ENCODE peak calls at places on chromosomes 11 and 22, in four cellular contexts. L is SK-N-SH, J is K562, S is H1. X is an unnamed sample.

GRCh38 chr11:17498058-17498457 is 21.4 kb upstream of the ABCC8 start:
- DNase-seq in L (no peak), J (no peak), S (peak; percentile 50), X (peak; percentile 30)

GRCh38 chr11:46693597-46694012 is 6.8 kb downstream of the ARHGAP1 start:
- DNase-seq in L (no peak), J (no peak), S (no peak), X (no peak)

GRCh38 chr11:15800121-15800800 is 556.1 kb downstream of the SOX6 start:
- DNase-seq in L (no peak), J (no peak), S (no peak), X (no peak)

GRCh38 chr22:26330971-26331625 is 98.0 kb upstream of the ASPHD2 start:
- DNase-seq in L (peak; percentile 81), J (peak; percentile 62), S (peak; percentile 86), X (peak; percentile 81)

GRCh38 chr22:41842996-41843970 is 10.4 kb downstream of the SREBF2 start:
- DNase-seq in L (no peak), J (no peak), S (no peak), X (no peak)

GRCh38 chr11:99865951-99866350 is 821.1 kb upstream of the ARHGAP42 start:
- DNase-seq in L (no peak), J (no peak), S (no peak), X (no peak)

GRCh38 chr11:1983601-1983961 is 14.1 kb downstream of the H19 start:
- DNase-seq in L (no peak), J (no peak), S (peak; percentile 33), X (no peak)

GRCh38 chr11:111001986-111002616 is 243.4 kb upstream of the POU2AF2 start:
- DNase-seq in L (no peak), J (no peak), S (no peak), X (no peak)

GRCh38 chr11:46920709-46921108 is 2.4 kb upstream of the LRP4 start:
- DNase-seq in L (no peak), J (no peak), S (no peak), X (no peak)

DNA sequence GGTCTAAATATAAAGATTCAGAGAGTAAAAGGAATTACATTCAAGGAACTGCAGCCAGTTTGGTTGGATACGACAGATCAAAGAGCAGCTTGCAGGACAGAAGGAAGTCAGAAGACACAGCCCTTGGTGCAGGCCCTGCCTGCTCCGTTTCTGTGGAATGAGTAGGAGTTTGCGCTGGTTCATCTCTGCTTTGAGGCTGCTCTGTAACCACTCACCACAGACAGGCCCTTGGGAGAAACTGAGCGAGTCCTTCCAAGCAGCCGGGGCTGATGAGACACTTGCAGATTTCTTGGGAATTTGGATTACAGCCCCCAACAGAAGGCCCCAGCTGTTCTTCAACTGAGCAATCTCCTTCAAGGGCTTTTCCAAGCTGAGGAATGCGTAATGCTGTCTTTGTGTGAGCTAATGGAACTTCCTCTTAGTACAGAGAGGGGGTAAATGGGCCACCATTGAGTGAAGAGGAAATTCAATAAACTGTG is 16.4 kb downstream of the IL10RA start:
- DNase-seq in L (no peak), J (peak; percentile 79), S (no peak), X (no peak)
- TF ChIP-seq TEAD4 in L (no peak), J (no peak), S (no peak), X (no peak)

GRCh38 chr22:49235463-49236300 is 592.0 kb downstream of the BRD1 start:
- DNase-seq in L (no peak), J (no peak), S (peak; percentile 37), X (no peak)
- TF ChIP-seq TEAD4 in L (no peak), J (no peak), S (no peak), X (no peak)

GRCh38 chr11:9569588-9570164 is 3.8 kb upstream of the WEE1 start:
- DNase-seq in L (no peak), J (no peak), S (no peak), X (no peak)

GRCh38 chr11:9570313-9570712 is 3.2 kb upstream of the WEE1 start:
- DNase-seq in L (no peak), J (no peak), S (no peak), X (no peak)

GRCh38 chr11:9568161-9568853 is 5.2 kb upstream of the WEE1 start:
- DNase-seq in L (no peak), J (no peak), S (no peak), X (no peak)

GRCh38 chr11:9567401-9567800 is 6.1 kb upstream of the WEE1 start:
- DNase-seq in L (no peak), J (no peak), S (no peak), X (no peak)

GRCh38 chr11:9568854-9569587 is 4.4 kb upstream of the WEE1 start:
- DNase-seq in L (peak; percentile 44), J (peak; percentile 44), S (no peak), X (peak; percentile 32)
- TF ChIP-seq TEAD4 in L (no peak), J (no peak), S (no peak), X (no peak)

GRCh38 chr11:125347261-125347585 is 148.8 kb downstream of the FEZ1 start:
- DNase-seq in L (no peak), J (no peak), S (no peak), X (no peak)

GRCh38 chr11:125346565-125347260 is 149.4 kb downstream of the FEZ1 start:
- DNase-seq in L (no peak), J (no peak), S (no peak), X (no peak)

GRCh38 chr11:125348704-125349635 is 147.1 kb downstream of the FEZ1 start:
- DNase-seq in L (peak; percentile 87), J (peak; percentile 54), S (peak; percentile 96), X (peak; percentile 90)

GRCh38 chr11:125350206-125351044 is 145.6 kb downstream of the FEZ1 start:
- DNase-seq in L (no peak), J (no peak), S (no peak), X (no peak)

GRCh38 chr11:125348141-125348651 is 147.9 kb downstream of the FEZ1 start:
- DNase-seq in L (no peak), J (no peak), S (peak; percentile 60), X (no peak)
- TF ChIP-seq TEAD4 in L (no peak), J (no peak), S (no peak), X (no peak)

DNA sequence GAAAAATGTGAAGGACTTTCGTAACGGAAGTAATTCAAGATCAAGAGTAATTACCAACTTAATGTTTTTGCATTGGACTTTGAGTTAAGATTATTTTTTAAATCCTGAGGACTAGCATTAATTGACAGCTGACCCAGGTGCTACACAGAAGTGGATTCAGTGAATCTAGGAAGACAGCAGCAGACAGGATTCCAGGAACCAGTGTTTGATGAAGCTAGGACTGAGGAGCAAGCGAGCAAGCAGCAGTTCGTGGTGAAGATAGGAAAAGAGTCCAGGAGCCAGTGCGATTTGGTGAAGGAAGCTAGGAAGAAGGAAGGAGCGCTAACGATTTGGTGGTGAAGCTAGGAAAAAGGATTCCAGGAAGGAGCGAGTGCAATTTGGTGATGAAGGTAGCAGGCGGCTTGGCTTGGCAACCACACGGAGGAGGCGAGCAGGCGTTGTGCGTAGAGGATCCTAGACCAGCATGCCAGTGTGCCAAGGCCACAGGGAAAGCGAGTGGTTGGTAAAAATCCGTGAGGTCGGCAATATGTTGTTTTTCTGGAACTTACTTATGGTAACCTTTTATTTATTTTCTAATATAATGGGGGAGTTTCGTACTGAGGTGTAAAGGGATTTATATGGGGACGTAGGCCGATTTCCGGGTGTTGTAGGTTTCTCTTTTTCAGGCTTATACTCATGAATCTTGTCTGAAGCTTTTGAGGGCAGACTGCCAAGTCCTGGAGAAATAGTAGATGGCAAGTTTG is 1.6 kb downstream of the MALAT1 start:
- DNase-seq in L (no peak), J (peak; percentile 71), S (no peak), X (no peak)
- TF ChIP-seq TEAD4 in L (no peak), J (no peak), S (no peak), X (no peak)

DNA sequence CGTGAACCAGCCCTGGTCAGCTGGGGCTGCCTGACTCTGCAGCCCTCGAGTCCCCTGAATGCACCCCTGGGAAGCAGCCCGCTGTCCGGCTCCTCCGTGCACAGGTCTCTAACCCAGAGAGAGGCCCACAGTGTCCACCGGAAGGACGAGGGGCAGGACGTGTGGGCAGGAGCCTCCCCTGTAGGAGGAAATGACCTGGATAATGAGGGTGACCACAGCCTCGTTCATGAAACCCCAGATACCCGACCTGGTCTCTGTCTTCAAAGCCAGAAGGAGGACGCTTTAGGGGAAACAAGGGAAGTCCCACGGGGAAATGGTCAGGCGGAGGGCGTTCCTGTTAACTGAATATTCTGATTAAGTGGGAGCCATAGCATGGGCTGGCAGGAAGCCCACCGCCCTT is 23.3 kb downstream of the LIF start:
- DNase-seq in L (no peak), J (no peak), S (no peak), X (no peak)
- TF ChIP-seq TEAD4 in L (no peak), J (no peak), S (no peak), X (no peak)

GRCh38 chr22:49664371-49664881 is 163.2 kb downstream of the BRD1 start:
- DNase-seq in L (no peak), J (no peak), S (peak; percentile 38), X (no peak)
- TF ChIP-seq TEAD4 in L (no peak), J (no peak), S (no peak), X (no peak)

X was measured in WTC11.